ENCODE peak calls at places on chromosome 12, in ten cellular contexts. L is activated T-cell treated with anti-CD3 and anti-CD28 coated beads for 4 hours, H is stromal cell of bone marrow, C is iris pigment epithelial cell, O is foreskin fibroblast, U is NCI-H226, K is Calu3, Q is cardiac muscle cell, N is activated gamma-delta T cell treated with Interleukin-2 at 50 U/mL for 16 hours, A is NCI-H345. Y is an unnamed sample.

GRCh38 chr12:41869432-41869831 is 275.2 kb downstream of the GXYLT1 start:
- DNase-seq in L (no peak), H (no peak), C (no peak), O (no peak), U (no peak), K (no peak), Q (no peak), N (no peak), A (no peak), Y (no peak)

GRCh38 chr12:92297405-92297804 is 151.8 kb upstream of the BTG1 start:
- DNase-seq in L (no peak), H (no peak), C (no peak), O (no peak), U (no peak), K (no peak), Q (no peak), N (no peak), A (no peak), Y (no peak)

GRCh38 chr12:96421014-96421413 is 20.8 kb upstream of the CDK17 start:
- DNase-seq in L (no peak), H (no peak), C (no peak), O (no peak), U (no peak), K (no peak), Q (no peak), N (no peak), A (no peak), Y (no peak)

GRCh38 chr12:88793091-88793490 is 212.8 kb upstream of the KITLG start:
- DNase-seq in L (no peak), H (peak; percentile 48), C (peak; percentile 79), O (peak; percentile 51), U (no peak), K (no peak), Q (no peak), N (no peak), A (no peak), Y (no peak)

GRCh38 chr12:93773122-93773871 is 96.1 kb downstream of the CRADD start:
- DNase-seq in L (peak; percentile 40), H (no peak), C (peak; percentile 88), O (no peak), U (peak; percentile 27), K (no peak), Q (peak; percentile 76), N (no peak), A (no peak), Y (no peak)

GRCh38 chr12:120103371-120103770 is 13.2 kb downstream of the RAB35 start:
- DNase-seq in L (no peak), H (no peak), C (no peak), O (no peak), U (no peak), K (no peak), Q (no peak), N (no peak), A (no peak), Y (no peak)

GRCh38 chr12:53252349-53252916 is 15.7 kb upstream of the ESPL1 start:
- DNase-seq in L (no peak), H (no peak), C (peak; percentile 26), O (no peak), U (no peak), K (peak; percentile 58), Q (peak; percentile 15), N (no peak), A (peak; percentile 32), Y (peak; percentile 74)

GRCh38 chr12:119415714-119416113 is 81.2 kb downstream of the CCDC60 start:
- DNase-seq in L (no peak), H (no peak), C (no peak), O (no peak), U (no peak), K (no peak), Q (no peak), N (no peak), A (no peak), Y (no peak)

GRCh38 chr12:4545195-4545594 is 6.5 kb downstream of the RAD51AP1 start:
- DNase-seq in L (no peak), H (no peak), C (no peak), O (no peak), U (no peak), K (no peak), Q (no peak), N (no peak), A (no peak), Y (no peak)

GRCh38 chr12:132479938-132480619 is 9.9 kb upstream of the FBRSL1 start:
- DNase-seq in L (no peak), H (no peak), C (no peak), O (no peak), U (no peak), K (no peak), Q (no peak), N (no peak), A (no peak), Y (no peak)

GRCh38 chr12:78240827-78241226 is 410.1 kb downstream of the NAV3 start:
- DNase-seq in L (no peak), H (no peak), C (no peak), O (no peak), U (no peak), K (no peak), Q (no peak), N (no peak), A (peak; percentile 43), Y (peak; percentile 11)

GRCh38 chr12:121443911-121444841 is 44.3 kb downstream of the RNF34 start:
- DNase-seq in L (no peak), H (no peak), C (no peak), O (no peak), U (no peak), K (no peak), Q (no peak), N (no peak), A (no peak), Y (no peak)

GRCh38 chr12:1448321-1448720 is 146.1 kb downstream of the FBXL14 start:
- DNase-seq in L (no peak), H (no peak), C (no peak), O (no peak), U (no peak), K (no peak), Q (no peak), N (no peak), A (no peak), Y (no peak)

GRCh38 chr12:78746001-78746400 is 118.6 kb upstream of the SYT1 start:
- DNase-seq in L (no peak), H (no peak), C (no peak), O (no peak), U (no peak), K (no peak), Q (no peak), N (no peak), A (peak; percentile 53), Y (no peak)

GRCh38 chr12:59067068-59067467 is 146.8 kb upstream of the LRIG3 start:
- DNase-seq in L (no peak), H (peak; percentile 47), C (peak; percentile 85), O (no peak), U (peak; percentile 12), K (peak; percentile 74), Q (peak; percentile 38), N (no peak), A (no peak), Y (no peak)

GRCh38 chr12:16955083-16955657 is 349.2 kb upstream of the LMO3 start:
- DNase-seq in L (no peak), H (peak; percentile 13), C (peak; percentile 11), O (no peak), U (no peak), K (no peak), Q (no peak), N (no peak), A (no peak), Y (peak; percentile 17)

GRCh38 chr12:89225808-89226368 is 126.4 kb downstream of the DUSP6 start:
- DNase-seq in L (no peak), H (peak; percentile 97), C (peak; percentile 97), O (peak; percentile 90), U (peak; percentile 94), K (peak; percentile 80), Q (peak; percentile 88), N (no peak), A (peak; percentile 86), Y (peak; percentile 99)

GRCh38 chr12:20109667-20110066 is 258.7 kb upstream of the PDE3A start:
- DNase-seq in L (no peak), H (no peak), C (no peak), O (no peak), U (no peak), K (no peak), Q (no peak), N (no peak), A (no peak), Y (no peak)

GRCh38 chr12:113464852-113465719 is 6.6 kb downstream of the LHX5 start:
- DNase-seq in L (no peak), H (no peak), C (no peak), O (no peak), U (no peak), K (no peak), Q (no peak), N (no peak), A (no peak), Y (no peak)

GRCh38 chr12:49580572-49581535 is 12.9 kb upstream of the MCRS1 start:
- DNase-seq in L (peak; percentile 31), H (peak; percentile 53), C (peak; percentile 75), O (peak; percentile 58), U (peak; percentile 85), K (peak; percentile 66), Q (peak; percentile 80), N (peak; percentile 57), A (peak; percentile 3), Y (peak; percentile 89)

GRCh38 chr12:96108321-96108720 is 72.9 kb upstream of the LTA4H start:
- DNase-seq in L (peak; percentile 14), H (no peak), C (no peak), O (no peak), U (no peak), K (peak; percentile 41), Q (no peak), N (peak; percentile 21), A (no peak), Y (no peak)

GRCh38 chr12:30794591-30795409 is 40.0 kb upstream of the CAPRIN2 start:
- DNase-seq in L (no peak), H (peak; percentile 50), C (peak; percentile 90), O (peak; percentile 93), U (peak; percentile 95), K (peak; percentile 72), Q (peak; percentile 95), N (peak; percentile 6), A (peak; percentile 16), Y (peak; percentile 70)

GRCh38 chr12:57272337-57273151 is 21.6 kb upstream of the STAC3 start:
- DNase-seq in L (no peak), H (peak; percentile 9), C (peak; percentile 39), O (peak; percentile 23), U (peak; percentile 16), K (no peak), Q (peak; percentile 51), N (no peak), A (no peak), Y (no peak)

GRCh38 chr12:92640686-92641085 is 62.1 kb upstream of the PLEKHG7 start:
- DNase-seq in L (no peak), H (no peak), C (no peak), O (no peak), U (no peak), K (no peak), Q (peak; percentile 35), N (no peak), A (no peak), Y (no peak)

GRCh38 chr12:63978519-63978918 is 134.0 kb downstream of the SRGAP1 start:
- DNase-seq in L (no peak), H (peak; percentile 24), C (peak; percentile 87), O (peak; percentile 66), U (peak; percentile 96), K (no peak), Q (peak; percentile 79), N (no peak), A (no peak), Y (peak; percentile 1)

GRCh38 chr12:89461190-89461589 is 63.4 kb downstream of the GALNT4 start:
- DNase-seq in L (no peak), H (no peak), C (peak; percentile 56), O (no peak), U (no peak), K (no peak), Q (peak; percentile 37), N (no peak), A (no peak), Y (no peak)

GRCh38 chr12:45991289-45992249 is 1.2 kb upstream of the SCAF11 start:
- DNase-seq in L (peak; percentile 34), H (peak; percentile 24), C (peak; percentile 53), O (peak; percentile 50), U (peak; percentile 25), K (peak; percentile 56), Q (peak; percentile 61), N (peak; percentile 58), A (peak; percentile 34), Y (peak; percentile 82)

GRCh38 chr12:104059963-104060362 is 4.4 kb upstream of the HCFC2 start:
- DNase-seq in L (no peak), H (no peak), C (no peak), O (no peak), U (no peak), K (no peak), Q (no peak), N (no peak), A (no peak), Y (no peak)

Y was measured in HT-29.